ENCODE peak calls at places on chromosomes 2 and 18, in six cellular contexts. One of them, this sample, is unnamed.

GRCh38 chr18:8260319-8260718 is 348.9 kb upstream of the RAB12 start:
- DNase-seq in IMR-90: peak
- DNase-seq in A549: no peak
- DNase-seq in HepG2: no peak
- DNase-seq in HEK293T: no peak
- DNase-seq in GM12878: no peak
- DNase-seq in this sample: no peak

GRCh38 chr2:97752342-97753334 is 39.3 kb downstream of the ZAP70 start:
- DNase-seq in GM12878: no peak
- DNase-seq in A549: no peak
- DNase-seq in HepG2: no peak
- DNase-seq in HEK293T: no peak
- DNase-seq in IMR-90: peak
- DNase-seq in this sample: no peak

GRCh38 chr18:21389903-21390302 is 147.9 kb downstream of the GREB1L start:
- DNase-seq in HEK293T: no peak
- DNase-seq in GM12878: no peak
- DNase-seq in HepG2: no peak
- DNase-seq in A549: no peak
- DNase-seq in IMR-90: no peak
- DNase-seq in this sample: no peak

GRCh38 chr2:233816334-233816733 is 38.0 kb downstream of the HJURP start:
- DNase-seq in GM12878: no peak
- DNase-seq in IMR-90: no peak
- DNase-seq in HEK293T: no peak
- DNase-seq in HepG2: no peak
- DNase-seq in A549: no peak
- DNase-seq in this sample: no peak

GRCh38 chr2:183242937-183243336 is 118.7 kb downstream of the NUP35 start:
- DNase-seq in A549: no peak
- DNase-seq in GM12878: no peak
- DNase-seq in HepG2: no peak
- DNase-seq in HEK293T: no peak
- DNase-seq in IMR-90: peak
- DNase-seq in this sample: no peak

GRCh38 chr2:149145314-149146295 is 107.1 kb downstream of the LYPD6B start:
- DNase-seq in IMR-90: no peak
- DNase-seq in HepG2: no peak
- DNase-seq in A549: no peak
- DNase-seq in GM12878: no peak
- DNase-seq in HEK293T: no peak
- DNase-seq in this sample: no peak

GRCh38 chr2:219681301-219682290 is 54.2 kb downstream of the SLC4A3 start:
- DNase-seq in GM12878: no peak
- DNase-seq in IMR-90: peak
- DNase-seq in A549: no peak
- DNase-seq in HepG2: no peak
- DNase-seq in HEK293T: no peak
- DNase-seq in this sample: no peak

GRCh38 chr2:8685697-8686358 is 4.0 kb downstream of the ID2 start:
- DNase-seq in GM12878: no peak
- DNase-seq in HEK293T: peak
- DNase-seq in A549: peak
- DNase-seq in IMR-90: peak
- DNase-seq in HepG2: peak
- DNase-seq in this sample: peak

GRCh38 chr2:101267671-101268656 is 15.3 kb downstream of the CNOT11 start:
- DNase-seq in HEK293T: no peak
- DNase-seq in A549: no peak
- DNase-seq in GM12878: peak
- DNase-seq in IMR-90: no peak
- DNase-seq in HepG2: no peak
- DNase-seq in this sample: no peak
- TF ChIP-seq BHLHE40 in HEK293T: no peak
- TF ChIP-seq BHLHE40 in A549: no peak
- TF ChIP-seq BHLHE40 in GM12878: peak
- TF ChIP-seq BHLHE40 in IMR-90: no peak
- TF ChIP-seq BHLHE40 in HepG2: no peak
- TF ChIP-seq BHLHE40 in this sample: no peak

GRCh38 chr2:189579585-189579984 is 1.0 kb downstream of the SLC40A1 start:
- DNase-seq in IMR-90: peak
- DNase-seq in HEK293T: no peak
- DNase-seq in GM12878: no peak
- DNase-seq in A549: no peak
- DNase-seq in HepG2: no peak
- DNase-seq in this sample: no peak

GRCh38 chr2:189582140-189582825 is 1.7 kb upstream of the SLC40A1 start:
- DNase-seq in HEK293T: no peak
- DNase-seq in GM12878: no peak
- DNase-seq in A549: no peak
- DNase-seq in IMR-90: no peak
- DNase-seq in HepG2: no peak
- DNase-seq in this sample: peak

GRCh38 chr2:189580267-189580661 is 322 bp downstream of the SLC40A1 start:
- DNase-seq in HepG2: peak
- DNase-seq in A549: no peak
- DNase-seq in IMR-90: no peak
- DNase-seq in GM12878: no peak
- DNase-seq in HEK293T: peak
- DNase-seq in this sample: peak

GRCh38 chr2:189580662-189581353 is at the start of gene SLC40A1:
- DNase-seq in IMR-90: peak
- DNase-seq in HEK293T: peak
- DNase-seq in A549: peak
- DNase-seq in GM12878: no peak
- DNase-seq in HepG2: peak
- DNase-seq in this sample: peak

DNA sequence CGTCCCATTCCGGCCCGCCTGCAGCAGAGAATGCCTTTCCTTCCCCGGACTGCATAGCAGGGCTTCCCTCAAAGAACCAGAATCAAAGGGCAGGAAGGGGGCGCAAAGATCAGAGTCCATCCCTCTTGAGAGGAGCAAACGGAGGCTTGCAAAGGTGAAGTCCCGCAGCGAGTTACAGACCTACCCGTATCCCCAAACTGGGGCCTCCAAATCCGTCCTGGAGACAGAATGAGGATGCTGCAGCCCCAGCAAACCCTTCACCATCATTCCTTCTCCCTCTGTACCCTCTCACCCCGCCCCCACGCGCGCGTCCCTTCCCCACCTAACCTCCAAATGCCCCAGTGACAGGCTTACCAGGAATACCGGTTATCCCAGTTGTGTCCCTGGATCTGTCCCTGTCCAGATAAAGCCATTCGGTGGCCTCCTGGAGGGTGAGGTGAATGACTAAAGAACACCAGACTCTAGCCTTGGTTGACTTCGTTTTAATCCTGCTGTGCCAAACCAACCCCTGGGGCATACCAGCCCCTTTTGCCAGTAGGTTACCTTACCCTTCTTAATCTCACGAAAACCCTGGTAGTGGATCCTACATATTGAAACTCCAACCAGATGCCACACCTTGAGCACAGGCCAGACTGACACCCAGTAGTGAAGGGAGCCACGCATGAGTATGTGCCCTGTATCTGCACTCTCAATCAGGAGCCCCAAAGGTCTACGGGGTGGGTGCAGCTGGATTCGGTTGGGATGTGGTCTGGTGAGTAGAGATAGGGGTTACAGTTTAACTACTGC is 961 bp upstream of the SLC40A1 start:
- DNase-seq in IMR-90: no peak
- DNase-seq in GM12878: no peak
- DNase-seq in HEK293T: no peak
- DNase-seq in HepG2: peak
- DNase-seq in A549: no peak
- DNase-seq in this sample: peak
- TF ChIP-seq BHLHE40 in IMR-90: no peak
- TF ChIP-seq BHLHE40 in GM12878: no peak
- TF ChIP-seq BHLHE40 in HEK293T: no peak
- TF ChIP-seq BHLHE40 in HepG2: no peak
- TF ChIP-seq BHLHE40 in A549: no peak
- TF ChIP-seq BHLHE40 in this sample: no peak

GRCh38 chr2:1628893-1629292 is 115.4 kb downstream of the PXDN start:
- DNase-seq in GM12878: no peak
- DNase-seq in HEK293T: no peak
- DNase-seq in A549: no peak
- DNase-seq in HepG2: no peak
- DNase-seq in IMR-90: peak
- DNase-seq in this sample: no peak
- TF ChIP-seq BHLHE40 in GM12878: no peak
- TF ChIP-seq BHLHE40 in HEK293T: no peak
- TF ChIP-seq BHLHE40 in A549: no peak
- TF ChIP-seq BHLHE40 in HepG2: no peak
- TF ChIP-seq BHLHE40 in IMR-90: no peak
- TF ChIP-seq BHLHE40 in this sample: no peak

DNA sequence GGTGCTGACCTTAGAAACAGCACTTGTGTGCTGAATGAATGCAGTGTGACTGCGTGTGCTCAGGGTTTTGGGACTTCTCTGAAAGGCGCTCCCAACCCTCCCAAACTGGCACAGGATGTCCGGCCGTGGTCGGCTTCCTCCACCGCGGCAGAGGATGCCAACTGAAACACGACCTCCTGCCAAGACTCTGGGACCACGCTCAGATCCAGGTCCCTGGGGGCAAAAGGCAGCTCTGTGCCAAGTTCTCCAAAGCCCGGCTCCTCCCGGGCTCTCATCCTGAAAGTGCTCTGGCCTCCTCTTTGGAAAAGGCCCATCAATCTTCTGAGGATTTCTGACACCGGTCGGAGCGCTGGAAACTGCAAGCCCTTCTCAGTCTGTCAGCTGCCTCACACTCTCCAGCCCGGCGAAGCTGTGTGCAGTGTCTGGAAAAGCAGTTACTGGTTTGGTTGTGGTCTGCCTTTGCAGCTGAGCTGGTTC is 32.3 kb upstream of the ZBTB7C start:
- DNase-seq in IMR-90: no peak
- DNase-seq in HepG2: no peak
- DNase-seq in GM12878: no peak
- DNase-seq in HEK293T: no peak
- DNase-seq in A549: no peak
- DNase-seq in this sample: no peak
- TF ChIP-seq BHLHE40 in IMR-90: no peak
- TF ChIP-seq BHLHE40 in HepG2: no peak
- TF ChIP-seq BHLHE40 in GM12878: no peak
- TF ChIP-seq BHLHE40 in HEK293T: no peak
- TF ChIP-seq BHLHE40 in A549: no peak
- TF ChIP-seq BHLHE40 in this sample: no peak